ENCODE peak calls at places on chromosomes 4 and X, in four cellular contexts. I is K562, G is HL-60, N is GM12878. X is an unnamed sample.

GRCh38 chr4:101724093-101724492 is 66.4 kb upstream of the BANK1 start:
- DNase-seq in I (no peak), G (no peak), N (no peak), X (no peak)

GRCh38 chrX:46649421-46650260 is 76.1 kb downstream of the CHST7 start:
- DNase-seq in I (no peak), G (peak; percentile 32), N (no peak), X (no peak)

GRCh38 chrX:153902388-153902787 is 2.1 kb upstream of the AVPR2 start:
- DNase-seq in I (no peak), G (no peak), N (no peak), X (no peak)

GRCh38 chrX:50456712-50457484 is 13.7 kb downstream of the DGKK start:
- DNase-seq in I (no peak), G (peak; percentile 75), N (no peak), X (no peak)

GRCh38 chr4:67871867-67872266 is 11.9 kb downstream of the TMPRSS11D start:
- DNase-seq in I (no peak), G (no peak), N (no peak), X (peak; percentile 7)

GRCh38 chr4:4914059-4914820 is 54.8 kb downstream of the MSX1 start:
- DNase-seq in I (no peak), G (no peak), N (no peak), X (no peak)

GRCh38 chr4:111400736-111401135 is 744.5 kb upstream of the FAM241A start:
- DNase-seq in I (no peak), G (no peak), N (no peak), X (no peak)

GRCh38 chr4:164509951-164510350 is 244.0 kb upstream of the SMIM31 start:
- DNase-seq in I (no peak), G (peak; percentile 44), N (no peak), X (no peak)

GRCh38 chr4:70994069-70994366 is 569 bp downstream of the DCK start:
- DNase-seq in I (peak; percentile 51), G (peak; percentile 28), N (no peak), X (no peak)

GRCh38 chr4:34850983-34851382 is 1393.3 kb downstream of the ARAP2 start:
- DNase-seq in I (no peak), G (no peak), N (no peak), X (no peak)

GRCh38 chr4:102299708-102300107 is 45.6 kb downstream of the SLC39A8 start:
- DNase-seq in I (peak; percentile 59), G (no peak), N (no peak), X (no peak)

GRCh38 chrX:1481636-1482529 is 29.2 kb upstream of the ASMTL start:
- DNase-seq in I (no peak), G (peak; percentile 69), N (peak; percentile 90), X (no peak)

GRCh38 chr4:91028223-91028622 is 901.0 kb downstream of the CCSER1 start:
- DNase-seq in I (no peak), G (no peak), N (no peak), X (no peak)

GRCh38 chr4:92253986-92254671 is 49.6 kb upstream of the GRID2 start:
- DNase-seq in I (no peak), G (no peak), N (no peak), X (no peak)

DNA sequence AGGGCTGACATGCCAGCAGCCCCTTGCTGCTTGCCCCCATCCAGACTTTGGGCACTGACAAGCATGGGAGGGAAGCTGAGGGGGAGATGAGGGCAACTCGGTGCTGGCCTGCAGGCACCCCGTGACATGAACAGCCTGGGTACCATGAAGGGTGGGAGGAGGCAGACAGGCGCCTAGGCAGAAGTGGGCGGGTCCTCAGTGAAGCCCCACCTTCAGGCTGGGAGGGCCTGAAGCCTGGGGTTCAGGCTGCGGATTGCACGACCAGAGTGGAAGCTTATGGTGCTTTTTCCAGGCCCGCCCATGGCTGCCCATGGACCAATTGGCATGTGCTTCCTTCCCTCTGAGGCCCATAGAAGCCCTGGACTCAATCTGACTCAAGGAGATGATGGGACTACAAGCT is 354.1 kb downstream of the GRIA2 start:
- DNase-seq in I (no peak), G (no peak), N (no peak), X (no peak)
- TF ChIP-seq SPI1 in I (no peak), G (no peak), N (no peak), X (no peak)

DNA sequence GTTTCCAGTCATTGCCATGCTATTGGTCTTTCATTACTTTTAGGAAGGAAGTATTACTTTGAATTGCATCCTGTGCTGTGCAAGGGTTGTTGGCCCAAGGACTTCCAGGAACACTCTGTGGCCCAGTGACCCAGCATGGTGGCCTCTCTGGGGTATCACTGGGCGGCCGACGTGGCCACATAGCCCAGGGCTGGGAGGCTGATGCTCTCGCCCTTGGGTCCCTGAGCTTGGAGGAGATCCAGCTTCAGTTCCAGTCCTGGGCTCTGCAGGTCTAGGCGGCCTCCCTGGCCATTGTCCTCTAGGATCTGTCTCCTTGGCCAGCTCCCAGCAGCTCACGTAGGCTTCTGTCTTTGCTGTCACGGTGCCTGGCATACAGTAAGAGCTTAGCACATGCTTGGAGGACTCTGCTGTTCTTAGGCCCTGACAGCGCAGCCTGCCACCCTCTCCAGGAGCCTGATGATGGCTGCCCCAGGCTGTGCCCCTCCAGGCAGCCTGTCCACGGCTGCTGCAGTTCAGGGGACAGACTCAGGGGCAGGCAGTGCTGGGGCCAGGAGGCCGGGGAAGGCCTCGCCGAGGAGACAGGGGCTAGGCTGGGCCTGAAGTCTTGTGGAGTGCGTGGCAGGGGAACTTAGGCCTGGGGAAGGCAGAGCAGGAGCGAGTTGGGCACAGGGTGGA is 42.2 kb downstream of the SORCS2 start:
- DNase-seq in I (no peak), G (no peak), N (no peak), X (no peak)
- TF ChIP-seq POLR2AphosphoS5 in I (no peak), G (no peak), N (no peak), X (no peak)

GRCh38 chr4:105277702-105278101 is 131.0 kb downstream of the TET2 start:
- DNase-seq in I (no peak), G (no peak), N (no peak), X (no peak)
- TF ChIP-seq SPI1 in I (no peak), G (no peak), N (no peak), X (no peak)

DNA sequence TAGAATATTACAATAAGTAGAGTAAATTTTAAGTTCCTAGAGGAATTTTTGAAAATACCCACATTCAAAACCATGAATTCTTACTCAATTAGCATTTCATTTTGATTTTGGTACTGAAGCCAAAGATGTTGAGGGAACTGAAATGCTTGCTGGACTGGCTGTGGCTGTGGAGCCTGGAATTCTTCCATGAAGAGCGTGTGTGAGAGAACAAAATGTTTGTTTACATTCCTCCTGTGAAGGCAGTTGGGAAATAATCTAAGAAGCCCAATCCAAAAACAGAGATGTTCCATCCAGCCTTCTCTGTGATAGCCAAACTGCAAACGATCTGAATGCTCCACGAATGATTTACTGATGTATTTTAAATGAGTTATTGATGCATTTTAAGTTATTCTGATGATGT is 3.8 kb upstream of the ADH1B start:
- DNase-seq in I (no peak), G (no peak), N (no peak), X (no peak)
- TF ChIP-seq POLR2AphosphoS5 in I (no peak), G (no peak), N (no peak), X (no peak)

GRCh38 chr4:185017964-185018772 is at the start of gene HELT:
- DNase-seq in I (no peak), G (no peak), N (no peak), X (no peak)

GRCh38 chr4:185020293-185020808 is 2.1 kb downstream of the HELT start:
- DNase-seq in I (no peak), G (no peak), N (no peak), X (peak; percentile 32)

GRCh38 chr4:185018834-185019450 is 652 bp downstream of the HELT start:
- DNase-seq in I (no peak), G (no peak), N (no peak), X (no peak)

GRCh38 chr4:185020863-185021761 is 2.8 kb downstream of the HELT start:
- DNase-seq in I (no peak), G (no peak), N (no peak), X (no peak)

DNA sequence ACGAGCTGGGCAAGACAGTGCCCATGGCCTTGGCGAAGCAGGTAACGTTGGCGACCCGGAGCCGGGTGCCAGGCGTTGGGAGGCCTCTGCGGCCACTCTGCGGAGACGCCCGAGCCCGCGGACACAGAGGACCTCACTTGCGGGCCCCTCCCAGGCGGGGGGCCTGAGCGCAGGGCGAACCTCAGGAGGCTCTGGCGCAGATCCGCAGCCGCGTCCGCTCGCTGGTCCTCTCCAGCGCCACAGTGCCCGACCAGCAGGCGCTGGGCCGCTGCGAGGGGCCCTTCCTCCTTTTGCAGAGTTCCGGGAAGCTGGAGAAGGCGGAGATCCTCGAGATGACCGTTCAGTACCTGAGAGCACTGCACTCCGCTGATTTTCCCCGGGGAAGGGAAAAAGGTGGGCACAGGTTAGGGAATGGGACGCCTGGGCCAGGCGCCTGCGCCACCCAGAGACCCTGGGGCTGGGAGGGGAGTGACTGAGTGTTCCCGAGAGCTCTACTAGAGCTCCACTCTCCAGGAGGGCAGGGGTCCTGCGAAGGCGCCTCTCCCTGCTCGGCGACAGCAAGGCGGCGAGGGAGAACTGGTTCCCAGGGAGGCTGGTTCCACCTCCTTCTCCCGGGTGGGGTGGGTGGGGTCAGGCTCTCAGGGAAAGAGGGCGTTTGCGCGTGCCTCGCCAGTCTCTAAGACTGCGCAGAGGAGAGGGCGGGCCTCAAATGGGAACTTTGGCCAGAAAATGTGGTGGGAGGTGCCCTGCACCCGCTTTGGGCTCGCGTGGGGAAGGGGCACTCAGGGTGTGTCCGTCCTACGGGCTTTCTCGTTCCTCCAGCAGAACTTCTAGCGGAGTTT is 1.4 kb downstream of the HELT start:
- DNase-seq in I (no peak), G (no peak), N (no peak), X (no peak)
- TF ChIP-seq SPI1 in I (no peak), G (no peak), N (no peak), X (no peak)

DNA sequence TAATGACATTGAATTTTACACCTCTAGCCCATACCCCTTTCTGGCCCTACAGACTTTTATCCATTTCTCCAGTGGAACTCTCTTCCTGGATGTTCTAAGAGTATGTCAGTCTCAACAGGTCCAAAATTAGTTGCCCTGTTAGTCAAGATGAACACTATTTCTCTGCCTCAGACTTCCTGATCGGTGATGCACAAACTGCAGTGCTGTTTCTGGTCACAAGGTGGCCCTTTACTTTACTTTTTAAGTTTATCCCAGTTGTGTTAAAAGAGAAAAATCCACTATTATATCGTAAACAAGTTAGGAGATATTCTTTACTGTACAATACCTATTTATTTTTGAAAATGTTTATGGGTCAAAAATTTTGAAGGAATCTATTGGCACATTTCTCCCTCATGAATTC is 13.1 kb downstream of the TCEAL7 start:
- DNase-seq in I (peak; percentile 16), G (no peak), N (no peak), X (no peak)
- TF ChIP-seq POLR2AphosphoS5 in I (no peak), G (no peak), N (no peak), X (no peak)

DNA sequence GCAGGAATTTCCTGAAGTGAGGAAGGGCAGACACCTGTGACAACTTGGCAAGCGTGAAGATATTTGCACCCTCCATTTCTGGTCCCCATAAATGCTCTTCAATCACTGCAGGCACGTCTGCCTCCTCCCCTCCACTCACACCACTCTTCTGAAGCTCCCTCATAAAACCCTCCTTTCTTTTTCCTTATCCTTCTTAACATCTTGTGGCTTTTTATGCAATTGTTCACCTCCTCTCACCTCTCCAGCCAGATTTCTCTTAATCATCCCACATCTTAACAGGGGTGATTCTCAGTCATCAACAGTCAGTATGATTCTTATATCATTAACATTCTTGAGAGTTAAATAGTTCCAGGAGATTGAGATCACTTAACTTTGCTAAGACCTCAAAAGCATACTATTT is 277.4 kb downstream of the SPRY1 start:
- DNase-seq in I (no peak), G (no peak), N (no peak), X (no peak)
- TF ChIP-seq SPI1 in I (no peak), G (no peak), N (no peak), X (no peak)